ENCODE peak calls at places on chromosome 20, in nine cellular contexts. One of them, this sample, is unnamed.

GRCh38 chr20:38894091-38894847 is 31.9 kb upstream of the FAM83D start:
- DNase-seq in EH: peak
- DNase-seq in HEK293T: no peak
- DNase-seq in cardiac muscle cell: peak
- DNase-seq in NCI-H1092 treated with DMSO at 0.1 percent for 48 hours: no peak
- DNase-seq in right cardiac atrium: no peak
- DNase-seq in activated CD4-positive, alpha-beta T cell treated with anti-CD3 and anti-CD28 coated beads, Interleukin-2, amount 50 U/mL, for 24 hours: no peak
- DNase-seq in GM23248: peak
- DNase-seq in activated CD4-positive, CD25-positive, alpha-beta regulatory T cell: no peak
- DNase-seq in this sample: no peak

GRCh38 chr20:38725959-38726848 is 1.9 kb downstream of the SLC32A1 start:
- DNase-seq in NCI-H1092 treated with DMSO at 0.1 percent for 48 hours: peak
- DNase-seq in EH: peak
- DNase-seq in GM23248: no peak
- DNase-seq in activated CD4-positive, CD25-positive, alpha-beta regulatory T cell: no peak
- DNase-seq in HEK293T: no peak
- DNase-seq in activated CD4-positive, alpha-beta T cell treated with anti-CD3 and anti-CD28 coated beads, Interleukin-2, amount 50 U/mL, for 24 hours: no peak
- DNase-seq in cardiac muscle cell: peak
- DNase-seq in right cardiac atrium: peak
- DNase-seq in this sample: no peak

GRCh38 chr20:37421988-37422387 is 76.0 kb downstream of the SRC start:
- DNase-seq in activated CD4-positive, alpha-beta T cell treated with anti-CD3 and anti-CD28 coated beads, Interleukin-2, amount 50 U/mL, for 24 hours: no peak
- DNase-seq in activated CD4-positive, CD25-positive, alpha-beta regulatory T cell: no peak
- DNase-seq in right cardiac atrium: no peak
- DNase-seq in EH: no peak
- DNase-seq in HEK293T: no peak
- DNase-seq in GM23248: no peak
- DNase-seq in cardiac muscle cell: peak
- DNase-seq in NCI-H1092 treated with DMSO at 0.1 percent for 48 hours: no peak
- DNase-seq in this sample: no peak

GRCh38 chr20:63542696-63543095 is 4.9 kb downstream of the SRMS start:
- DNase-seq in HEK293T: no peak
- DNase-seq in activated CD4-positive, CD25-positive, alpha-beta regulatory T cell: no peak
- DNase-seq in right cardiac atrium: no peak
- DNase-seq in GM23248: no peak
- DNase-seq in NCI-H1092 treated with DMSO at 0.1 percent for 48 hours: no peak
- DNase-seq in EH: no peak
- DNase-seq in cardiac muscle cell: no peak
- DNase-seq in activated CD4-positive, alpha-beta T cell treated with anti-CD3 and anti-CD28 coated beads, Interleukin-2, amount 50 U/mL, for 24 hours: no peak
- DNase-seq in this sample: no peak

GRCh38 chr20:36483205-36483918 is 58.0 kb upstream of the MYL9 start:
- DNase-seq in EH: peak
- DNase-seq in right cardiac atrium: peak
- DNase-seq in cardiac muscle cell: no peak
- DNase-seq in NCI-H1092 treated with DMSO at 0.1 percent for 48 hours: no peak
- DNase-seq in HEK293T: no peak
- DNase-seq in activated CD4-positive, alpha-beta T cell treated with anti-CD3 and anti-CD28 coated beads, Interleukin-2, amount 50 U/mL, for 24 hours: no peak
- DNase-seq in GM23248: no peak
- DNase-seq in activated CD4-positive, CD25-positive, alpha-beta regulatory T cell: no peak
- DNase-seq in this sample: no peak

GRCh38 chr20:41345729-41346067 is 5.1 kb downstream of the LPIN3 start:
- DNase-seq in NCI-H1092 treated with DMSO at 0.1 percent for 48 hours: no peak
- DNase-seq in EH: no peak
- DNase-seq in HEK293T: no peak
- DNase-seq in activated CD4-positive, CD25-positive, alpha-beta regulatory T cell: no peak
- DNase-seq in cardiac muscle cell: no peak
- DNase-seq in GM23248: no peak
- DNase-seq in right cardiac atrium: peak
- DNase-seq in activated CD4-positive, alpha-beta T cell treated with anti-CD3 and anti-CD28 coated beads, Interleukin-2, amount 50 U/mL, for 24 hours: no peak
- DNase-seq in this sample: no peak

GRCh38 chr20:32859961-32860360 is 1.2 kb downstream of the EFCAB8 start:
- DNase-seq in GM23248: no peak
- DNase-seq in activated CD4-positive, alpha-beta T cell treated with anti-CD3 and anti-CD28 coated beads, Interleukin-2, amount 50 U/mL, for 24 hours: no peak
- DNase-seq in activated CD4-positive, CD25-positive, alpha-beta regulatory T cell: no peak
- DNase-seq in NCI-H1092 treated with DMSO at 0.1 percent for 48 hours: no peak
- DNase-seq in EH: no peak
- DNase-seq in right cardiac atrium: no peak
- DNase-seq in HEK293T: no peak
- DNase-seq in cardiac muscle cell: no peak
- DNase-seq in this sample: no peak

GRCh38 chr20:36084897-36085617 is 69.5 kb upstream of the EPB41L1 start:
- DNase-seq in right cardiac atrium: no peak
- DNase-seq in GM23248: no peak
- DNase-seq in EH: no peak
- DNase-seq in activated CD4-positive, alpha-beta T cell treated with anti-CD3 and anti-CD28 coated beads, Interleukin-2, amount 50 U/mL, for 24 hours: no peak
- DNase-seq in cardiac muscle cell: peak
- DNase-seq in activated CD4-positive, CD25-positive, alpha-beta regulatory T cell: no peak
- DNase-seq in HEK293T: no peak
- DNase-seq in NCI-H1092 treated with DMSO at 0.1 percent for 48 hours: no peak
- DNase-seq in this sample: peak

GRCh38 chr20:35434085-35435005 is 3.7 kb downstream of the GDF5 start:
- DNase-seq in NCI-H1092 treated with DMSO at 0.1 percent for 48 hours: no peak
- DNase-seq in right cardiac atrium: peak
- DNase-seq in activated CD4-positive, CD25-positive, alpha-beta regulatory T cell: no peak
- DNase-seq in EH: no peak
- DNase-seq in cardiac muscle cell: peak
- DNase-seq in GM23248: peak
- DNase-seq in activated CD4-positive, alpha-beta T cell treated with anti-CD3 and anti-CD28 coated beads, Interleukin-2, amount 50 U/mL, for 24 hours: no peak
- DNase-seq in HEK293T: no peak
- DNase-seq in this sample: peak

GRCh38 chr20:62163986-62164762 is 18.7 kb upstream of the MTG2 start:
- DNase-seq in activated CD4-positive, alpha-beta T cell treated with anti-CD3 and anti-CD28 coated beads, Interleukin-2, amount 50 U/mL, for 24 hours: no peak
- DNase-seq in GM23248: no peak
- DNase-seq in EH: no peak
- DNase-seq in cardiac muscle cell: no peak
- DNase-seq in NCI-H1092 treated with DMSO at 0.1 percent for 48 hours: no peak
- DNase-seq in HEK293T: no peak
- DNase-seq in activated CD4-positive, CD25-positive, alpha-beta regulatory T cell: no peak
- DNase-seq in right cardiac atrium: peak
- DNase-seq in this sample: no peak

This sample was measured in fibroblast of gingiva.